ENCODE peak calls at places on chromosomes 1 and 21, in eight cellular contexts. W, J, G, F, S, B, K and T are unnamed samples.

GRCh38 chr1:210726621-210727020 is 397.9 kb downstream of the HHAT start:
- DNase-seq in W (no peak), J (peak), G (no peak), F (peak), S (no peak), B (no peak), K (no peak), T (peak)

GRCh38 chr1:58570817-58571216 is 6.2 kb downstream of the TACSTD2 start:
- DNase-seq in W (no peak), J (no peak), G (peak), F (peak), S (no peak), B (no peak), K (no peak), T (peak)

GRCh38 chr1:181504294-181505115 is 21.2 kb downstream of the CACNA1E start:
- DNase-seq in W (no peak), J (peak), G (no peak), F (no peak), S (no peak), B (peak), K (no peak), T (no peak)

GRCh38 chr1:2611621-2612437 is 21.0 kb downstream of the MMEL1 start:
- DNase-seq in W (no peak), J (no peak), G (no peak), F (no peak), S (no peak), B (peak), K (no peak), T (no peak)

GRCh38 chr1:156082111-156083091 is at the start of gene MEX3A:
- DNase-seq in W (peak), J (peak), G (peak), F (peak), S (no peak), B (peak), K (peak), T (peak)

GRCh38 chr1:53585565-53585964 is 126.4 kb downstream of the DMRTB1 start:
- DNase-seq in W (no peak), J (no peak), G (no peak), F (no peak), S (no peak), B (peak), K (no peak), T (no peak)

GRCh38 chr21:33481314-33481943 is 1.7 kb upstream of the TMEM50B start:
- DNase-seq in W (no peak), J (no peak), G (no peak), F (no peak), S (no peak), B (no peak), K (no peak), T (no peak)

GRCh38 chr1:230983811-230984210 is 4.9 kb downstream of the ARV1 start:
- DNase-seq in W (no peak), J (no peak), G (no peak), F (no peak), S (no peak), B (no peak), K (no peak), T (no peak)

GRCh38 chr21:14678987-14679574 is 133.0 kb upstream of the SAMSN1 start:
- DNase-seq in W (no peak), J (no peak), G (no peak), F (no peak), S (no peak), B (no peak), K (no peak), T (no peak)

GRCh38 chr1:202589190-202589680 is 121.0 kb downstream of the SYT2 start:
- DNase-seq in W (peak), J (no peak), G (no peak), F (no peak), S (peak), B (no peak), K (no peak), T (peak)

GRCh38 chr1:103056423-103056822 is 51.9 kb downstream of the COL11A1 start:
- DNase-seq in W (no peak), J (no peak), G (no peak), F (no peak), S (no peak), B (no peak), K (no peak), T (no peak)